ENCODE peak calls at places on chromosomes 16 and 17, in nine cellular contexts. K is amniotic stem cell; M is RWPE1; U is bronchial epithelial cell; J is RCC 7860; V is pancreas; T is mesendoderm; R is activated B cell treated with CpG ODN at 0.5 μM for 24 hours; Q is activated CD8-positive, alpha-beta T cell treated with anti-CD3 and anti-CD28 coated beads for 36 hours. N is an unnamed sample.

GRCh38 chr16:11050954-11051353 is 106.6 kb downstream of the CLEC16A start:
- DNase-seq in T (peak), K (no peak), U (no peak), J (no peak), V (no peak), R (no peak), M (no peak), Q (no peak), N (no peak)

GRCh38 chr16:78770353-78771091 is 671.1 kb downstream of the WWOX start:
- DNase-seq in Q (peak), U (peak), V (peak), T (peak), K (no peak), R (peak), M (peak), J (no peak), N (peak)

GRCh38 chr16:63904182-63904581 is 1217.7 kb downstream of the CDH11 start:
- DNase-seq in U (no peak), V (no peak), Q (no peak), K (no peak), J (no peak), T (no peak), R (no peak), M (no peak), N (no peak)

GRCh38 chr16:29834079-29834478 is 13.8 kb downstream of the MVP start:
- DNase-seq in Q (peak), R (no peak), U (no peak), M (no peak), V (no peak), T (no peak), J (no peak), K (no peak), N (no peak)

GRCh38 chr17:16444258-16444886 is 29.0 kb downstream of the TRPV2 start:
- DNase-seq in K (no peak), R (no peak), Q (no peak), T (peak), U (no peak), V (peak), J (peak), M (no peak), N (no peak)

GRCh38 chr17:57781386-57782050 is 36.4 kb upstream of the CCDC182 start:
- DNase-seq in V (no peak), M (no peak), R (no peak), Q (no peak), T (no peak), K (no peak), U (no peak), J (no peak), N (no peak)

GRCh38 chr16:87853411-87854052 is 15.8 kb downstream of the SLC7A5 start:
- DNase-seq in K (peak), Q (peak), V (peak), U (peak), T (peak), M (peak), J (peak), R (peak), N (peak)

GRCh38 chr17:60743812-60744211 is 66.2 kb downstream of the BCAS3 start:
- DNase-seq in V (no peak), T (peak), J (no peak), M (peak), R (no peak), K (no peak), Q (no peak), U (peak), N (no peak)

GRCh38 chr16:49833796-49834195 is 22.1 kb downstream of the ZNF423 start:
- DNase-seq in J (no peak), U (no peak), K (no peak), T (no peak), V (no peak), M (no peak), R (no peak), Q (no peak), N (no peak)

GRCh38 chr17:15119928-15120327 is 145.2 kb downstream of the PMP22 start:
- DNase-seq in U (no peak), M (no peak), R (no peak), V (no peak), T (peak), K (no peak), J (no peak), Q (no peak), N (no peak)

GRCh38 chr16:12305847-12306246 is 329.3 kb downstream of the SNX29 start:
- DNase-seq in Q (no peak), V (no peak), T (no peak), R (no peak), U (no peak), K (no peak), J (no peak), M (no peak), N (no peak)

GRCh38 chr16:19135896-19136438 is 22.2 kb downstream of the ITPRIPL2 start:
- DNase-seq in Q (no peak), R (no peak), J (no peak), U (peak), K (no peak), T (peak), M (peak), V (no peak), N (no peak)

GRCh38 chr16:85126731-85127662 is 14.7 kb upstream of the CIBAR2 start:
- DNase-seq in U (peak), T (peak), V (no peak), J (no peak), K (peak), M (peak), R (no peak), Q (peak), N (no peak)

GRCh38 chr17:58320163-58320558 is 8.4 kb downstream of the TSPOAP1 start:
- DNase-seq in R (peak), U (no peak), M (no peak), V (no peak), Q (no peak), K (no peak), J (no peak), T (no peak), N (peak)

GRCh38 chr16:15484662-15485061 is 50.3 kb downstream of the BMERB1 start:
- DNase-seq in T (no peak), R (no peak), U (peak), K (no peak), V (no peak), Q (no peak), J (peak), M (no peak), N (no peak)

GRCh38 chr16:52407778-52408177 is 139.2 kb downstream of the TOX3 start:
- DNase-seq in T (no peak), V (no peak), R (no peak), U (peak), K (no peak), J (no peak), Q (no peak), M (no peak), N (no peak)

GRCh38 chr17:73705594-73705993 is 61.3 kb upstream of the SDK2 start:
- DNase-seq in T (no peak), V (no peak), U (peak), J (peak), M (peak), Q (no peak), K (no peak), R (no peak), N (no peak)

GRCh38 chr16:53501216-53501859 is 1.7 kb downstream of the AKTIP start:
- DNase-seq in R (no peak), K (no peak), M (no peak), V (no peak), U (no peak), Q (no peak), T (peak), J (no peak), N (no peak)

GRCh38 chr17:5873781-5874180 is 196.4 kb upstream of the WSCD1 start:
- DNase-seq in R (no peak), M (no peak), Q (no peak), U (no peak), V (no peak), T (no peak), J (no peak), K (no peak), N (no peak)

GRCh38 chr17:29032798-29033197 is 10.1 kb upstream of the PIPOX start:
- DNase-seq in M (no peak), U (no peak), V (no peak), R (no peak), T (peak), K (no peak), Q (no peak), J (no peak), N (no peak)